ENCODE peak calls at places on chromosome 10, in nine cellular contexts. Q is tibial artery; U is CD4-positive, alpha-beta T cell; E is CD8-positive, alpha-beta T cell; N is Peyer's patch; J is IMR-90; B is pancreas; M is HCT116; C is GM23338. K is an unnamed sample.

GRCh38 chr10:635088-635861 is 54.2 kb downstream of the DIP2C start:
- DNase-seq in Q (peak; percentile 63), U (no peak), E (no peak), N (no peak), J (no peak), B (no peak), M (no peak), C (no peak), K (no peak)

GRCh38 chr10:107206856-107207255 is 42.4 kb upstream of the SORCS1 start:
- DNase-seq in Q (no peak), U (no peak), E (no peak), N (no peak), J (no peak), B (no peak), M (no peak), C (no peak), K (no peak)

GRCh38 chr10:33098966-33099663 is 141.1 kb upstream of the ITGB1 start:
- DNase-seq in Q (no peak), U (no peak), E (no peak), N (no peak), J (peak; percentile 13), B (no peak), M (no peak), C (no peak), K (no peak)

GRCh38 chr10:115918812-115919211 is 354.2 kb downstream of the GFRA1 start:
- DNase-seq in Q (no peak), U (no peak), E (no peak), N (no peak), J (peak; percentile 46), B (no peak), M (no peak), C (no peak), K (no peak)

GRCh38 chr10:33240265-33240664 is 94.2 kb downstream of the NRP1 start:
- DNase-seq in Q (no peak), U (no peak), E (no peak), N (no peak), J (no peak), B (no peak), M (no peak), C (no peak), K (no peak)

GRCh38 chr10:69769395-69769989 is 32.2 kb upstream of the COL13A1 start:
- DNase-seq in Q (peak; percentile 86), U (no peak), E (no peak), N (peak; percentile 17), J (peak; percentile 79), B (peak; percentile 23), M (peak; percentile 40), C (peak; percentile 62), K (peak; percentile 36)

GRCh38 chr10:116465541-116465940 is 37.9 kb downstream of the PNLIPRP3 start:
- DNase-seq in Q (no peak), U (no peak), E (no peak), N (no peak), J (no peak), B (no peak), M (no peak), C (no peak), K (no peak)

GRCh38 chr10:132387723-132388210 is 9.2 kb upstream of the PWWP2B start:
- DNase-seq in Q (peak; percentile 74), U (peak; percentile 76), E (peak; percentile 87), N (peak; percentile 80), J (peak; percentile 36), B (peak; percentile 63), M (no peak), C (peak; percentile 88), K (no peak)

GRCh38 chr10:72466018-72466417 is 111.3 kb upstream of the DNAJB12 start:
- DNase-seq in Q (no peak), U (no peak), E (no peak), N (no peak), J (peak; percentile 62), B (no peak), M (no peak), C (no peak), K (no peak)

GRCh38 chr10:61898435-61898778 is 3.1 kb upstream of the ARID5B start:
- DNase-seq in Q (no peak), U (no peak), E (no peak), N (no peak), J (no peak), B (no peak), M (no peak), C (no peak), K (no peak)

GRCh38 chr10:110203500-110204455 is 3.6 kb upstream of the MXI1 start:
- DNase-seq in Q (no peak), U (no peak), E (no peak), N (no peak), J (no peak), B (no peak), M (no peak), C (no peak), K (no peak)
- H3K27ac ChIP-seq in Q (no peak overlapping the region), U (no peak overlapping the region), E (no peak overlapping the region), N (no peak overlapping the region), J (no peak overlapping the region), B (no peak overlapping the region), M (no peak overlapping the region), C (no peak overlapping the region), K (no peak overlapping the region)

GRCh38 chr10:99539820-99540219 is 7.1 kb downstream of the NKX2-3 start:
- DNase-seq in Q (no peak), U (no peak), E (no peak), N (no peak), J (no peak), B (no peak), M (no peak), C (no peak), K (no peak)

GRCh38 chr10:99539120-99539519 is 6.4 kb downstream of the NKX2-3 start:
- DNase-seq in Q (no peak), U (no peak), E (no peak), N (no peak), J (no peak), B (no peak), M (no peak), C (peak; percentile 41), K (no peak)

GRCh38 chr10:99538287-99538917 is 5.7 kb downstream of the NKX2-3 start:
- DNase-seq in Q (no peak), U (no peak), E (no peak), N (no peak), J (no peak), B (no peak), M (no peak), C (peak; percentile 71), K (no peak)

GRCh38 chr10:99540339-99540672 is 7.6 kb downstream of the NKX2-3 start:
- DNase-seq in Q (no peak), U (no peak), E (no peak), N (no peak), J (no peak), B (no peak), M (no peak), C (peak; percentile 41), K (no peak)

GRCh38 chr10:99540673-99541531 is 8.2 kb downstream of the NKX2-3 start:
- DNase-seq in Q (no peak), U (no peak), E (no peak), N (no peak), J (no peak), B (peak; percentile 55), M (no peak), C (peak; percentile 65), K (no peak)
- H3K27me3 ChIP-seq in Q (no peaks in the 10 kb centered on the region), U (peaks cover 77% of the 10 kb centered on the region), E (peaks cover 16% of the 10 kb centered on the region), N (peaks cover 21% of the 10 kb centered on the region), J (peaks cover 78% of the 10 kb centered on the region), B (peaks cover 31% of the 10 kb centered on the region), M (peaks cover 21% of the 10 kb centered on the region), C (peaks cover 100% of the 10 kb centered on the region), K (no peaks in the 10 kb centered on the region)

GRCh38 chr10:120999868-121000267 is 148.7 kb downstream of the WDR11 start:
- DNase-seq in Q (no peak), U (no peak), E (no peak), N (no peak), J (no peak), B (no peak), M (no peak), C (peak; percentile 52), K (no peak)
- TF ChIP-seq CTCF in Q (no peak), U (no peak), E (no peak), N (peak; percentile 15), J (no peak), B (no peak), M (no peak), C (peak; percentile 48), K (no peak)

DNA sequence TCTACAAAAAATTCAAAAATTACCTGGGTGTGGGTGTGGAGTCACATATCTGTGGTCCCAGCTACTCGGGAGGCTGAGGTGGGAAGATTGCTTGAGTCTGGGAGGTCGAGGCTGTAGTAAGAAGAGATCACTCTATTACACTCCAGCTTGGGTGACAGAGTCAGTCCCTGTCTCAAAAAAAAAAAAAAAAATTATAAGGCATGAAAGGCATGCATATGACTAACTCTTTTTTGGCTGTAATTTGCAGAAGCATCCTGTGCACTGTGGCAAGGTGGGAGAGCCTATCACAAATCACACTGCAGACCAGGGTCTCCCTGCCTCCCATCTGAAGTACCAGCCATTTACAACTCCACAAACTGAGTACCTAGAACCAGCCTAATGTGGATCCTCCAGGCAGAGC is 14.1 kb upstream of the MYPN start:
- DNase-seq in Q (no peak), U (no peak), E (no peak), N (no peak), J (peak; percentile 78), B (no peak), M (no peak), C (no peak), K (no peak)
- H3K27ac ChIP-seq in Q (no peak overlapping the region), U (no peak overlapping the region), E (no peak overlapping the region), N (no peak overlapping the region), J (peak overlapping the region; percentile 90), B (no peak overlapping the region), M (peak overlapping the region; percentile 82), C (no peak overlapping the region), K (no peak overlapping the region)

DNA sequence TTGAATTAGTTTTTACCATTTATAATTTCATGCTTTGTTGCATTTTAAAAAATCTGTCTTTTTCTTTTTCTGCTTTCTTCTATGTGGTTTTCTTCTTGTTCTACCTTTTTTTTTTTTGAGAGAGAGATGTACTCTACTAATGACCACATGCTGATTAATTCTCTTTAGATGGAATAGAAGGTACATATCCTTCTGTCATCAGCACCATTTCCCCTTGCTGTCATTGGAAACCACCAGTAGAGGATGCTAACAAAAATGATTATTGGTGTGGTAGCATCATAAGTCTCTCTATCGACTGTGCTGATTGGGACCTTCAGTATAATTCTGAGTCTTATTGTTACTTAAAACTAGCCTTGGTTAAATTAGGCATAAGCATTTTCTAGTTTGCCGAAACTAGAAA is 3.6 kb downstream of the ZEB1 start:
- DNase-seq in Q (no peak), U (no peak), E (peak; percentile 13), N (no peak), J (peak; percentile 25), B (no peak), M (no peak), C (no peak), K (no peak)
- H3K27me3 ChIP-seq in Q (no peaks in the 10 kb centered on the region), U (no peaks in the 10 kb centered on the region), E (no peaks in the 10 kb centered on the region), N (no peaks in the 10 kb centered on the region), J (no peaks in the 10 kb centered on the region), B (peaks cover 47% of the 10 kb centered on the region), M (no peaks in the 10 kb centered on the region), C (peaks cover 81% of the 10 kb centered on the region), K (no peaks in the 10 kb centered on the region)

GRCh38 chr10:129968937-129969527 is 5.0 kb upstream of the EBF3 start:
- DNase-seq in Q (peak; percentile 75), U (no peak), E (no peak), N (no peak), J (peak; percentile 31), B (no peak), M (no peak), C (peak; percentile 92), K (no peak)
- TF ChIP-seq CTCF in Q (peak; percentile 54), U (no peak), E (no peak), N (peak; percentile 32), J (peak; percentile 63), B (peak; percentile 28), M (no peak), C (peak; percentile 66), K (peak; percentile 38)

GRCh38 chr10:85420501-85421191 is 945.9 kb downstream of the GRID1 start:
- DNase-seq in Q (no peak), U (no peak), E (no peak), N (no peak), J (no peak), B (no peak), M (no peak), C (peak; percentile 69), K (no peak)
- H3K27ac ChIP-seq in Q (no peak overlapping the region), U (no peak overlapping the region), E (no peak overlapping the region), N (no peak overlapping the region), J (no peak overlapping the region), B (no peak overlapping the region), M (no peak overlapping the region), C (no peak overlapping the region), K (no peak overlapping the region)